ENCODE peak calls at places on chromosome 21, in six cellular contexts. Z, Y, A, C, O and H are unnamed samples.

GRCh38 chr21:15730484-15731242 is 881 bp downstream of the USP25 start:
- DNase-seq in C (no peak), Y (no peak), O (no peak), Z (no peak), A (no peak), H (peak; percentile 56)

GRCh38 chr21:15015622-15016471 is 49.0 kb downstream of the NRIP1 start:
- DNase-seq in O (peak; percentile 46), C (no peak), Z (no peak), Y (no peak), A (peak; percentile 87), H (no peak)

GRCh38 chr21:16378570-16378969 is 648.8 kb downstream of the USP25 start:
- DNase-seq in Z (no peak), A (no peak), C (no peak), Y (no peak), O (no peak), H (no peak)

GRCh38 chr21:25370311-25370744 is 237.0 kb downstream of the MRPL39 start:
- DNase-seq in Y (no peak), A (no peak), C (peak; percentile 49), O (peak; percentile 98), Z (no peak), H (peak; percentile 75)

GRCh38 chr21:34889287-34889536 is 159.9 kb downstream of the RUNX1 start:
- DNase-seq in Z (peak; percentile 51), O (peak; percentile 68), C (peak; percentile 75), A (no peak), Y (no peak), H (peak; percentile 69)

GRCh38 chr21:15617968-15618367 is 111.8 kb upstream of the USP25 start:
- DNase-seq in Z (no peak), C (no peak), A (peak; percentile 60), O (peak; percentile 76), Y (no peak), H (peak; percentile 16)

GRCh38 chr21:41465176-41465781 is 39.2 kb downstream of the MX1 start:
- DNase-seq in Y (no peak), Z (no peak), C (no peak), A (no peak), O (no peak), H (no peak)

GRCh38 chr21:34933609-34934345 is 115.3 kb downstream of the RUNX1 start:
- DNase-seq in A (no peak), O (no peak), Z (no peak), C (no peak), Y (no peak), H (no peak)

GRCh38 chr21:14916676-14917141 is 148.1 kb downstream of the NRIP1 start:
- DNase-seq in O (peak; percentile 71), Z (no peak), C (no peak), Y (no peak), A (no peak), H (no peak)

GRCh38 chr21:28473530-28474225 is 519.0 kb downstream of the LTN1 start:
- DNase-seq in C (no peak), Z (no peak), O (no peak), A (peak; percentile 37), Y (no peak), H (no peak)

GRCh38 chr21:46648539-46648938 is 13.1 kb downstream of the PRMT2 start:
- DNase-seq in A (no peak), C (no peak), Z (no peak), O (no peak), Y (no peak), H (no peak)

GRCh38 chr21:32782698-32783097 is 11.1 kb upstream of the PAXBP1 start:
- DNase-seq in A (no peak), O (no peak), Z (no peak), Y (no peak), C (no peak), H (no peak)

GRCh38 chr21:34365794-34366193 is 2.0 kb downstream of the KCNE2 start:
- DNase-seq in Y (peak; percentile 24), Z (no peak), C (no peak), A (no peak), O (no peak), H (no peak)

GRCh38 chr21:32452641-32453040 is 40.1 kb downstream of the EVA1C start:
- DNase-seq in Y (no peak), A (no peak), O (no peak), Z (no peak), C (no peak), H (no peak)

GRCh38 chr21:33762798-33763572 is 120.7 kb downstream of the ITSN1 start:
- DNase-seq in C (no peak), A (peak; percentile 28), O (no peak), Z (no peak), Y (no peak), H (peak; percentile 46)

GRCh38 chr21:37074195-37074510 is 1.1 kb downstream of the TTC3 start:
- DNase-seq in O (no peak), Y (no peak), C (no peak), Z (no peak), A (no peak), H (no peak)

GRCh38 chr21:36097427-36098230 is 27.8 kb downstream of the CBR1 start:
- DNase-seq in Z (no peak), C (no peak), A (no peak), Y (no peak), O (peak; percentile 32), H (peak; percentile 50)

GRCh38 chr21:20306836-20307235 is 691.4 kb upstream of the NCAM2 start:
- DNase-seq in Z (no peak), O (no peak), C (no peak), A (no peak), Y (no peak), H (no peak)

GRCh38 chr21:35829014-35829525 is 231.3 kb downstream of the SETD4 start:
- DNase-seq in Z (no peak), Y (no peak), O (no peak), A (no peak), C (no peak), H (no peak)

GRCh38 chr21:36477001-36477400 is 2.9 kb downstream of the CLDN14 start:
- DNase-seq in Z (no peak), C (no peak), A (no peak), Y (no peak), O (no peak), H (no peak)

GRCh38 chr21:34807146-34807880 is 138.5 kb downstream of the CLIC6 start:
- DNase-seq in Z (peak; percentile 67), C (peak; percentile 67), O (peak; percentile 98), A (peak; percentile 70), Y (no peak), H (peak; percentile 94)

GRCh38 chr21:31480228-31480627 is 136.2 kb upstream of the TIAM1 start:
- DNase-seq in O (no peak), Y (no peak), A (no peak), C (no peak), Z (no peak), H (no peak)

GRCh38 chr21:26449161-26449560 is 123.9 kb downstream of the CYYR1 start:
- DNase-seq in O (peak; percentile 37), C (no peak), Y (no peak), Z (no peak), A (peak; percentile 27), H (peak; percentile 9)
- H3K4me3 ChIP-seq in O (no peak overlapping the region), C (no peak overlapping the region), Y (no peak overlapping the region), Z (no peak overlapping the region), A (no peak overlapping the region), H (no peak overlapping the region)

GRCh38 chr21:26966978-26967913 is at the start of gene ADAMTS5:
- DNase-seq in C (peak; percentile 66), Z (no peak), O (peak; percentile 58), Y (peak; percentile 69), A (no peak), H (peak; percentile 15)
- H3K4me3 ChIP-seq in C (peak within 1 kb of the TSS; percentile 58), Z (no peak within 1 kb of the TSS), O (peak within 1 kb of the TSS; percentile 66), Y (peak within 1 kb of the TSS; percentile 75), A (peak within 1 kb of the TSS; percentile 51), H (peak within 1 kb of the TSS; percentile 15)

GRCh38 chr21:26686705-26687104 is 113.6 kb upstream of the CYYR1 start:
- DNase-seq in Y (no peak), O (no peak), C (no peak), A (no peak), Z (no peak), H (no peak)

GRCh38 chr21:26683996-26684395 is 110.9 kb upstream of the CYYR1 start:
- DNase-seq in C (no peak), A (no peak), Z (no peak), O (no peak), Y (no peak), H (no peak)

GRCh38 chr21:26684866-26685265 is 111.8 kb upstream of the CYYR1 start:
- DNase-seq in Z (no peak), O (no peak), Y (no peak), A (no peak), C (no peak), H (no peak)

DNA sequence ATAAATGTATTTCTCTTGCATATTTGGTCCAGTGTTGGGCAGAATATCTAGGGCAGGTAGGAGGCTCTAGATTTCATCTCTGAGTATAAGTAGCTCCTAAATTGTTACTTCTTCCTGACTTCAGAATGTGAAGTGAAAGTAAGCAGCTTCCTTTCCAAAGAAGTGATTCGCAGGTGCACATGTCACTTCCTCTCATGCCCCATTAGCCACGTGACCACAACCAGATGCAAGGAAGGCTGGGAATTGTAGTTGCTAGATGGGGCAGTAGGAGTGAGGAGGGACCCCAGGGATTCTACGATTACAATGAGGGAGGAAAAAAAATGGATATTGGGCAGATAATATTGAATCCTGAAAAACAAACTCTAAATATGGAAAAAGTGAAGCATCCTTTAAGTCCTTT is 113.2 kb upstream of the CYYR1 start:
- DNase-seq in Y (no peak), Z (no peak), C (no peak), A (no peak), O (no peak), H (peak; percentile 10)
- H3K4me3 ChIP-seq in Y (no peak overlapping the region), Z (no peak overlapping the region), C (no peak overlapping the region), A (no peak overlapping the region), O (no peak overlapping the region), H (no peak overlapping the region)

GRCh38 chr21:43869486-43870325 is 4.7 kb downstream of the AGPAT3 start:
- DNase-seq in A (no peak), Y (no peak), O (no peak), C (no peak), Z (no peak), H (no peak)

GRCh38 chr21:43867332-43867703 is 2.3 kb downstream of the AGPAT3 start:
- DNase-seq in A (no peak), C (no peak), O (no peak), Y (no peak), Z (no peak), H (no peak)

GRCh38 chr21:43866659-43867331 is 1.8 kb downstream of the AGPAT3 start:
- DNase-seq in Y (peak; percentile 52), Z (peak; percentile 38), O (no peak), C (no peak), A (no peak), H (peak; percentile 18)

GRCh38 chr21:43867936-43868335 is 2.9 kb downstream of the AGPAT3 start:
- DNase-seq in A (no peak), C (no peak), O (no peak), Z (no peak), Y (no peak), H (no peak)

GRCh38 chr21:43868461-43868860 is 3.4 kb downstream of the AGPAT3 start:
- DNase-seq in Y (no peak), A (no peak), Z (no peak), C (no peak), O (no peak), H (no peak)
- H3K4me3 ChIP-seq in Y (no peak overlapping the region), A (no peak overlapping the region), Z (no peak overlapping the region), C (no peak overlapping the region), O (no peak overlapping the region), H (no peak overlapping the region)

GRCh38 chr21:42758721-42759593 is 105.5 kb downstream of the PDE9A start:
- DNase-seq in O (no peak), C (no peak), Z (no peak), A (no peak), Y (no peak), H (no peak)
- H3K4me3 ChIP-seq in O (no peak overlapping the region), C (no peak overlapping the region), Z (no peak overlapping the region), A (no peak overlapping the region), Y (no peak overlapping the region), H (no peak overlapping the region)